ENCODE peak calls at places on chromosome 17, in eight cellular contexts. M, X, E, N, Y, F, K and U are unnamed samples.

GRCh38 chr17:29383687-29384086 is 6.5 kb upstream of the TAOK1 start:
- DNase-seq in M (peak; percentile 18), X (peak; percentile 71), E (no peak), N (no peak), Y (no peak), F (no peak), K (no peak), U (no peak)

GRCh38 chr17:22517716-22518115 is 825.4 kb downstream of the KCNJ18 start:
- DNase-seq in M (no peak), X (no peak), E (no peak), N (no peak), Y (no peak), F (no peak), K (no peak), U (no peak)

GRCh38 chr17:61744252-61744651 is 119.1 kb downstream of the BRIP1 start:
- DNase-seq in M (no peak), X (no peak), E (no peak), N (no peak), Y (no peak), F (no peak), K (no peak), U (no peak)

GRCh38 chr17:27918498-27918897 is 25.3 kb upstream of the LYRM9 start:
- DNase-seq in M (no peak), X (no peak), E (no peak), N (no peak), Y (no peak), F (no peak), K (no peak), U (no peak)

GRCh38 chr17:4921320-4921719 is 10.8 kb upstream of the GP1BA start:
- DNase-seq in M (no peak), X (no peak), E (no peak), N (no peak), Y (no peak), F (no peak), K (no peak), U (no peak)

GRCh38 chr17:76996741-76997694 is 128.8 kb downstream of the MGAT5B start:
- DNase-seq in M (no peak), X (no peak), E (no peak), N (no peak), Y (peak; percentile 38), F (peak; percentile 25), K (no peak), U (no peak)

GRCh38 chr17:78360371-78361226 is 722 bp upstream of the SOCS3 start:
- DNase-seq in M (peak; percentile 90), X (peak; percentile 76), E (peak; percentile 83), N (peak; percentile 80), Y (peak; percentile 90), F (peak; percentile 96), K (peak; percentile 87), U (peak; percentile 89)

GRCh38 chr17:45785373-45786193 is 1.5 kb downstream of the CRHR1 start:
- DNase-seq in M (no peak), X (no peak), E (no peak), N (no peak), Y (no peak), F (no peak), K (no peak), U (no peak)

GRCh38 chr17:13036776-13037175 is 18.9 kb upstream of the ELAC2 start:
- DNase-seq in M (no peak), X (no peak), E (no peak), N (no peak), Y (no peak), F (no peak), K (peak; percentile 43), U (peak; percentile 6)

GRCh38 chr17:72117748-72118587 is 2.9 kb upstream of the SOX9 start:
- DNase-seq in M (no peak), X (no peak), E (no peak), N (no peak), Y (no peak), F (no peak), K (no peak), U (no peak)

GRCh38 chr17:58818654-58819053 is 63.0 kb downstream of the PPM1E start:
- DNase-seq in M (no peak), X (no peak), E (no peak), N (no peak), Y (no peak), F (no peak), K (no peak), U (no peak)

GRCh38 chr17:83101805-83102480 is 22.5 kb downstream of the METRNL start:
- DNase-seq in M (no peak), X (no peak), E (no peak), N (no peak), Y (no peak), F (no peak), K (no peak), U (no peak)

GRCh38 chr17:34981538-34982241 is 1.4 kb downstream of the LIG3 start:
- DNase-seq in M (peak; percentile 21), X (peak; percentile 41), E (no peak), N (no peak), Y (no peak), F (no peak), K (peak; percentile 23), U (peak; percentile 33)

GRCh38 chr17:10699861-10700260 is 2.5 kb downstream of the ADPRM start:
- DNase-seq in M (no peak), X (no peak), E (no peak), N (no peak), Y (peak; percentile 56), F (peak; percentile 26), K (peak; percentile 52), U (peak; percentile 91)

GRCh38 chr17:37373530-37374159 is 2.1 kb upstream of the C17orf78 start:
- DNase-seq in M (peak; percentile 86), X (peak; percentile 80), E (peak; percentile 62), N (no peak), Y (peak; percentile 80), F (peak; percentile 83), K (peak; percentile 92), U (peak; percentile 95)

GRCh38 chr17:50495918-50496317 is 12.3 kb upstream of the MYCBPAP start:
- DNase-seq in M (no peak), X (no peak), E (no peak), N (no peak), Y (no peak), F (no peak), K (no peak), U (peak; percentile 36)

GRCh38 chr17:32142857-32143524 is 689 bp downstream of the RHOT1 start:
- DNase-seq in M (peak; percentile 80), X (peak; percentile 48), E (no peak), N (no peak), Y (peak; percentile 28), F (peak; percentile 50), K (peak; percentile 66), U (peak; percentile 86)

GRCh38 chr17:43027091-43028032 is 2.3 kb downstream of the RND2 start:
- DNase-seq in M (no peak), X (no peak), E (no peak), N (no peak), Y (no peak), F (no peak), K (no peak), U (no peak)

GRCh38 chr17:77325826-77326581 is 185.2 kb downstream of the SEC14L1 start:
- DNase-seq in M (no peak), X (peak; percentile 51), E (no peak), N (no peak), Y (peak; percentile 47), F (peak; percentile 41), K (no peak), U (peak; percentile 64)

GRCh38 chr17:68511254-68511670 is 968 bp upstream of the PRKAR1A start:
- DNase-seq in M (no peak), X (no peak), E (no peak), N (no peak), Y (no peak), F (no peak), K (no peak), U (no peak)

GRCh38 chr17:81519284-81520020 is 6.9 kb upstream of the ACTG1 start:
- DNase-seq in M (peak; percentile 87), X (no peak), E (peak; percentile 72), N (peak; percentile 61), Y (peak; percentile 58), F (peak; percentile 79), K (no peak), U (no peak)

GRCh38 chr17:44610871-44611270 is 45.4 kb upstream of the MEIOC start:
- DNase-seq in M (no peak), X (peak; percentile 10), E (no peak), N (no peak), Y (no peak), F (no peak), K (peak; percentile 41), U (peak; percentile 41)

GRCh38 chr17:82489117-82489516 is 30.4 kb upstream of the FOXK2 start:
- DNase-seq in M (no peak), X (peak; percentile 53), E (no peak), N (no peak), Y (no peak), F (no peak), K (no peak), U (no peak)

GRCh38 chr17:59378621-59379194 is 47.3 kb downstream of the YPEL2 start:
- DNase-seq in M (peak; percentile 91), X (peak; percentile 63), E (no peak), N (no peak), Y (no peak), F (no peak), K (peak; percentile 91), U (peak; percentile 81)

GRCh38 chr17:63516910-63517824 is 6.0 kb upstream of the KCNH6 start:
- DNase-seq in M (peak; percentile 99), X (peak; percentile 68), E (no peak), N (no peak), Y (no peak), F (peak; percentile 77), K (peak; percentile 18), U (peak; percentile 26)